ENCODE peak calls at places on chromosome 19, in four cellular contexts. S is hepatocyte, H is cardiac fibroblast, C is fibroblast of mammary gland. L is an unnamed sample.

GRCh38 chr19:19276386-19276785 is 3.3 kb upstream of the TM6SF2 start:
- DNase-seq in H (peak; percentile 80), C (no peak), S (peak; percentile 64), L (peak; percentile 86)

GRCh38 chr19:51548213-51548651 is 16.8 kb upstream of the SIGLEC6 start:
- DNase-seq in C (no peak), H (no peak), S (no peak), L (no peak)

GRCh38 chr19:821976-822773 is 420 bp upstream of the PLPPR3 start:
- DNase-seq in H (no peak), C (no peak), S (peak; percentile 43), L (no peak)

GRCh38 chr19:48807590-48808308 is 3.1 kb downstream of the BCAT2 start:
- DNase-seq in C (no peak), S (peak; percentile 50), H (no peak), L (no peak)

GRCh38 chr19:814108-815078 is 7.4 kb downstream of the PLPPR3 start:
- DNase-seq in S (no peak), C (no peak), H (no peak), L (no peak)

GRCh38 chr19:17243854-17244617 is 1.7 kb downstream of the NR2F6 start:
- DNase-seq in H (peak; percentile 54), S (peak; percentile 73), C (peak; percentile 58), L (no peak)

GRCh38 chr19:1752757-1753728 is at the start of gene ONECUT3:
- DNase-seq in C (no peak), H (no peak), S (peak; percentile 58), L (no peak)

GRCh38 chr19:16373539-16373938 is 48.9 kb downstream of the KLF2 start:
- DNase-seq in S (no peak), H (peak; percentile 75), C (peak; percentile 97), L (peak; percentile 86)

GRCh38 chr19:801030-801860 is 4.0 kb downstream of the PTBP1 start:
- DNase-seq in C (peak; percentile 55), H (peak; percentile 85), S (no peak), L (no peak)

GRCh38 chr19:9792191-9793050 is 23.9 kb upstream of the ZNF846 start:
- DNase-seq in S (peak; percentile 99), H (peak; percentile 98), C (peak; percentile 90), L (peak; percentile 98)

GRCh38 chr19:50214699-50215543 is 11.5 kb downstream of the MYH14 start:
- DNase-seq in H (no peak), S (peak; percentile 79), C (no peak), L (no peak)

L was measured in choroid plexus epithelial cell.